ENCODE peak calls at places on chromosomes 2 and 18, in nine cellular contexts. T is hippocampal formation; D is lung; P is NCI-H1092; I is progenitor cell of endocrine pancreas; G is Daoy; K is chondrocyte; W is HEK293T; Z is stimulated activated CD4-positive, alpha-beta T cell treated with anti-CD3 and anti-CD28 coated beads, TNF-alpha, amount 100 ng/mL, for 48 hours. Q is an unnamed sample.

GRCh38 chr2:240250150-240250984 is 109.9 kb upstream of the OTOS start:
- DNase-seq in T (no peak), D (peak), P (no peak), I (no peak), G (no peak), K (no peak), W (no peak), Z (no peak), Q (no peak)

GRCh38 chr18:46423226-46423805 is 233.7 kb downstream of the LOXHD1 start:
- DNase-seq in T (no peak), D (no peak), P (no peak), I (no peak), G (no peak), K (no peak), W (no peak), Z (no peak), Q (no peak)

GRCh38 chr2:98487806-98488189 is 43.1 kb downstream of the INPP4A start:
- DNase-seq in T (no peak), D (no peak), P (no peak), I (no peak), G (no peak), K (no peak), W (peak), Z (no peak), Q (peak)

GRCh38 chr2:168686485-168687191 is 115.8 kb upstream of the NOSTRIN start:
- DNase-seq in T (no peak), D (no peak), P (no peak), I (no peak), G (peak), K (no peak), W (no peak), Z (no peak), Q (peak)

GRCh38 chr2:215136669-215137328 is 1.6 kb downstream of the ABCA12 start:
- DNase-seq in T (no peak), D (no peak), P (no peak), I (no peak), G (peak), K (no peak), W (no peak), Z (no peak), Q (peak)

GRCh38 chr2:100653449-100654045 is 90.8 kb downstream of the PDCL3 start:
- DNase-seq in T (no peak), D (no peak), P (no peak), I (no peak), G (no peak), K (no peak), W (no peak), Z (no peak), Q (no peak)

GRCh38 chr18:59742325-59743111 is 45.3 kb upstream of the CCBE1 start:
- DNase-seq in T (no peak), D (peak), P (no peak), I (no peak), G (no peak), K (no peak), W (no peak), Z (no peak), Q (peak)

GRCh38 chr2:205686231-205687017 is 4.1 kb downstream of the NRP2 start:
- DNase-seq in T (no peak), D (no peak), P (no peak), I (no peak), G (no peak), K (no peak), W (no peak), Z (no peak), Q (peak)

GRCh38 chr18:42306208-42306980 is 351.4 kb downstream of the PIK3C3 start:
- DNase-seq in T (no peak), D (no peak), P (no peak), I (no peak), G (no peak), K (no peak), W (no peak), Z (no peak), Q (no peak)